ENCODE peak calls at places on chromosome 5, in five cellular contexts. One of them, this sample, is unnamed.

GRCh38 chr5:72688926-72689325 is 127.5 kb upstream of the TNPO1 start:
- DNase-seq in SJSA1: no peak
- DNase-seq in kidney: no peak
- DNase-seq in heart right ventricle: no peak
- DNase-seq in Peyer's patch: no peak
- DNase-seq in this sample: no peak

GRCh38 chr5:1420211-1421195 is 24.7 kb downstream of the SLC6A3 start:
- DNase-seq in Peyer's patch: no peak
- DNase-seq in kidney: peak; percentile 57
- DNase-seq in SJSA1: no peak
- DNase-seq in heart right ventricle: no peak
- DNase-seq in this sample: no peak

GRCh38 chr5:18264126-18264882 is 630.0 kb downstream of the TAF11L14 start:
- DNase-seq in Peyer's patch: no peak
- DNase-seq in SJSA1: no peak
- DNase-seq in kidney: no peak
- DNase-seq in heart right ventricle: no peak
- DNase-seq in this sample: no peak

GRCh38 chr5:136309376-136309775 is 56.0 kb downstream of the TRPC7 start:
- DNase-seq in heart right ventricle: no peak
- DNase-seq in Peyer's patch: no peak
- DNase-seq in kidney: no peak
- DNase-seq in SJSA1: no peak
- DNase-seq in this sample: no peak

GRCh38 chr5:60368100-60368499 is 331.9 kb downstream of the DEPDC1B start:
- DNase-seq in kidney: no peak
- DNase-seq in heart right ventricle: no peak
- DNase-seq in SJSA1: no peak
- DNase-seq in Peyer's patch: no peak
- DNase-seq in this sample: no peak

GRCh38 chr5:129909225-129909624 is 5.0 kb downstream of the CHSY3 start:
- DNase-seq in heart right ventricle: no peak
- DNase-seq in Peyer's patch: no peak
- DNase-seq in kidney: no peak
- DNase-seq in SJSA1: no peak
- DNase-seq in this sample: no peak

GRCh38 chr5:90932052-90932699 is 373.6 kb downstream of the ADGRV1 start:
- DNase-seq in Peyer's patch: no peak
- DNase-seq in SJSA1: no peak
- DNase-seq in kidney: no peak
- DNase-seq in heart right ventricle: peak; percentile 63
- DNase-seq in this sample: peak; percentile 1

GRCh38 chr5:17802256-17802655 is 168.0 kb downstream of the TAF11L14 start:
- DNase-seq in SJSA1: no peak
- DNase-seq in heart right ventricle: no peak
- DNase-seq in Peyer's patch: no peak
- DNase-seq in kidney: no peak
- DNase-seq in this sample: no peak

GRCh38 chr5:42953061-42953460 is 87.1 kb downstream of the ANXA2R start:
- DNase-seq in kidney: no peak
- DNase-seq in heart right ventricle: no peak
- DNase-seq in SJSA1: no peak
- DNase-seq in Peyer's patch: no peak
- DNase-seq in this sample: no peak

GRCh38 chr5:133383580-133383939 is 228.8 kb downstream of the FSTL4 start:
- DNase-seq in Peyer's patch: no peak
- DNase-seq in heart right ventricle: no peak
- DNase-seq in SJSA1: no peak
- DNase-seq in kidney: no peak
- DNase-seq in this sample: no peak

GRCh38 chr5:1295650-1296037 is 776 bp upstream of the TERT start:
- DNase-seq in kidney: peak; percentile 55
- DNase-seq in SJSA1: peak; percentile 48
- DNase-seq in Peyer's patch: no peak
- DNase-seq in heart right ventricle: no peak
- DNase-seq in this sample: no peak

GRCh38 chr5:115343855-115344254 is 47.4 kb upstream of the CCDC112 start:
- DNase-seq in heart right ventricle: no peak
- DNase-seq in SJSA1: no peak
- DNase-seq in kidney: no peak
- DNase-seq in Peyer's patch: no peak
- DNase-seq in this sample: no peak

GRCh38 chr5:1793301-1793740 is 6.3 kb downstream of the MRPL36 start:
- DNase-seq in kidney: no peak
- DNase-seq in Peyer's patch: no peak
- DNase-seq in heart right ventricle: no peak
- DNase-seq in SJSA1: no peak
- DNase-seq in this sample: no peak

GRCh38 chr5:159096555-159097460 is 2.9 kb downstream of the EBF1 start:
- DNase-seq in Peyer's patch: no peak
- DNase-seq in kidney: peak; percentile 68
- DNase-seq in SJSA1: no peak
- DNase-seq in heart right ventricle: no peak
- DNase-seq in this sample: no peak

GRCh38 chr5:90287031-90287430 is 122.5 kb downstream of the CETN3 start:
- DNase-seq in Peyer's patch: no peak
- DNase-seq in SJSA1: no peak
- DNase-seq in heart right ventricle: no peak
- DNase-seq in kidney: no peak
- DNase-seq in this sample: no peak

GRCh38 chr5:61618577-61618976 is 286.5 kb downstream of the ZSWIM6 start:
- DNase-seq in Peyer's patch: no peak
- DNase-seq in SJSA1: no peak
- DNase-seq in heart right ventricle: no peak
- DNase-seq in kidney: no peak
- DNase-seq in this sample: no peak

GRCh38 chr5:171957591-171958251 is 48.7 kb downstream of the FBXW11 start:
- DNase-seq in heart right ventricle: no peak
- DNase-seq in Peyer's patch: no peak
- DNase-seq in SJSA1: no peak
- DNase-seq in kidney: no peak
- DNase-seq in this sample: peak; percentile 11

GRCh38 chr5:162391848-162392247 is 324.3 kb downstream of the GABRG2 start:
- DNase-seq in SJSA1: no peak
- DNase-seq in heart right ventricle: no peak
- DNase-seq in kidney: no peak
- DNase-seq in Peyer's patch: no peak
- DNase-seq in this sample: no peak

GRCh38 chr5:159444441-159445082 is 114.3 kb upstream of the IL12B start:
- DNase-seq in heart right ventricle: no peak
- DNase-seq in kidney: no peak
- DNase-seq in SJSA1: no peak
- DNase-seq in Peyer's patch: no peak
- DNase-seq in this sample: no peak

GRCh38 chr5:89313804-89314588 is 431.0 kb upstream of the MEF2C start:
- DNase-seq in Peyer's patch: no peak
- DNase-seq in SJSA1: peak; percentile 45
- DNase-seq in heart right ventricle: no peak
- DNase-seq in kidney: no peak
- DNase-seq in this sample: no peak

GRCh38 chr5:151680944-151681427 is 5.7 kb downstream of the SPARC start:
- DNase-seq in SJSA1: no peak
- DNase-seq in kidney: no peak
- DNase-seq in heart right ventricle: no peak
- DNase-seq in Peyer's patch: no peak
- DNase-seq in this sample: no peak

GRCh38 chr5:32767948-32768427 is 56.9 kb downstream of the NPR3 start:
- DNase-seq in heart right ventricle: no peak
- DNase-seq in kidney: no peak
- DNase-seq in Peyer's patch: no peak
- DNase-seq in SJSA1: peak; percentile 70
- DNase-seq in this sample: no peak

GRCh38 chr5:107112207-107112606 is 558.5 kb downstream of the EFNA5 start:
- DNase-seq in heart right ventricle: no peak
- DNase-seq in kidney: no peak
- DNase-seq in SJSA1: no peak
- DNase-seq in Peyer's patch: no peak
- DNase-seq in this sample: no peak

GRCh38 chr5:141223112-141223783 is at the start of gene PCDHB14:
- DNase-seq in kidney: no peak
- DNase-seq in heart right ventricle: no peak
- DNase-seq in Peyer's patch: no peak
- DNase-seq in SJSA1: no peak
- DNase-seq in this sample: no peak

GRCh38 chr5:56638061-56638621 is 177.2 kb upstream of the MAP3K1 start:
- DNase-seq in SJSA1: no peak
- DNase-seq in Peyer's patch: no peak
- DNase-seq in heart right ventricle: no peak
- DNase-seq in kidney: peak; percentile 86
- DNase-seq in this sample: no peak

GRCh38 chr5:139474815-139475791 is 4.3 kb downstream of the SMIM33 start:
- DNase-seq in SJSA1: no peak
- DNase-seq in kidney: no peak
- DNase-seq in heart right ventricle: no peak
- DNase-seq in Peyer's patch: peak; percentile 29
- DNase-seq in this sample: no peak

GRCh38 chr5:139472410-139473030 is 1.7 kb downstream of the SMIM33 start:
- DNase-seq in SJSA1: no peak
- DNase-seq in kidney: no peak
- DNase-seq in Peyer's patch: no peak
- DNase-seq in heart right ventricle: no peak
- DNase-seq in this sample: no peak

GRCh38 chr5:139473105-139473504 is 2.3 kb downstream of the SMIM33 start:
- DNase-seq in heart right ventricle: no peak
- DNase-seq in Peyer's patch: no peak
- DNase-seq in kidney: no peak
- DNase-seq in SJSA1: no peak
- DNase-seq in this sample: no peak

GRCh38 chr5:139475865-139476651 is 5.3 kb downstream of the SMIM33 start:
- DNase-seq in heart right ventricle: no peak
- DNase-seq in SJSA1: no peak
- DNase-seq in kidney: no peak
- DNase-seq in Peyer's patch: no peak
- DNase-seq in this sample: no peak

GRCh38 chr5:139473565-139473964 is 2.8 kb downstream of the SMIM33 start:
- DNase-seq in kidney: no peak
- DNase-seq in heart right ventricle: no peak
- DNase-seq in SJSA1: no peak
- DNase-seq in Peyer's patch: no peak
- DNase-seq in this sample: no peak
- H3K27ac ChIP-seq in kidney: peak overlapping the region; percentile 7
- H3K27ac ChIP-seq in heart right ventricle: peak overlapping the region; percentile 76
- H3K27ac ChIP-seq in SJSA1: no peak overlapping the region
- H3K27ac ChIP-seq in Peyer's patch: peak overlapping the region; percentile 8
- H3K27ac ChIP-seq in this sample: no peak overlapping the region

GRCh38 chr5:154374264-154374663 is 71.5 kb upstream of the SAP30L start:
- DNase-seq in heart right ventricle: no peak
- DNase-seq in SJSA1: no peak
- DNase-seq in kidney: no peak
- DNase-seq in Peyer's patch: no peak
- DNase-seq in this sample: no peak
- H3K27ac ChIP-seq in heart right ventricle: no peak overlapping the region
- H3K27ac ChIP-seq in SJSA1: no peak overlapping the region
- H3K27ac ChIP-seq in kidney: no peak overlapping the region
- H3K27ac ChIP-seq in Peyer's patch: no peak overlapping the region
- H3K27ac ChIP-seq in this sample: no peak overlapping the region

DNA sequence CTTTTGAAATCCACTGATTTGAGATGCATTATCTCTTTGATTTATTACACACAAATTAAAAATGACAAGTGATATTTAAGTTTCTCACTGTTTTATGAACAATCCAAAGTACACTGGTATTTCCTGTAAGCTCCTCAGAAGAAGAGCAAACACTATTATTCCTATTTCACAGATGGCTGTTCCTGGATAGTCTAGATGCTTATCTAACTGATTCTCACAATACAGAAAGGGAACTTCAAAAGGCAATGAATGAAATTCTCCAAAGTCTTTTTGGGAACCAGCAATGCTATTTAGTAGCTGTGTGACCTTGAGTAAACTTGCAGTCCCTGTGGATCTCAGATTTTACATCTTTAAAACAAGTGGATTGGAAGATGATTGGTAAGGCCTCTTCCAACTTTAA is 404.7 kb upstream of the DAB2 start:
- DNase-seq in Peyer's patch: no peak
- DNase-seq in kidney: no peak
- DNase-seq in SJSA1: no peak
- DNase-seq in heart right ventricle: no peak
- DNase-seq in this sample: no peak
- H3K27ac ChIP-seq in Peyer's patch: no peak overlapping the region
- H3K27ac ChIP-seq in kidney: no peak overlapping the region
- H3K27ac ChIP-seq in SJSA1: no peak overlapping the region
- H3K27ac ChIP-seq in heart right ventricle: no peak overlapping the region
- H3K27ac ChIP-seq in this sample: no peak overlapping the region

GRCh38 chr5:180330810-180331646 is 22.1 kb downstream of the GFPT2 start:
- DNase-seq in Peyer's patch: no peak
- DNase-seq in SJSA1: peak; percentile 95
- DNase-seq in heart right ventricle: peak; percentile 43
- DNase-seq in kidney: peak; percentile 62
- DNase-seq in this sample: no peak

GRCh38 chr5:180329138-180329435 is 24.0 kb downstream of the GFPT2 start:
- DNase-seq in SJSA1: no peak
- DNase-seq in kidney: peak; percentile 25
- DNase-seq in heart right ventricle: no peak
- DNase-seq in Peyer's patch: no peak
- DNase-seq in this sample: no peak

GRCh38 chr5:180330270-180330648 is 22.9 kb downstream of the GFPT2 start:
- DNase-seq in Peyer's patch: no peak
- DNase-seq in SJSA1: no peak
- DNase-seq in heart right ventricle: no peak
- DNase-seq in kidney: no peak
- DNase-seq in this sample: no peak

GRCh38 chr5:180328296-180329137 is 24.6 kb downstream of the GFPT2 start:
- DNase-seq in SJSA1: peak; percentile 89
- DNase-seq in kidney: peak; percentile 86
- DNase-seq in heart right ventricle: peak; percentile 70
- DNase-seq in Peyer's patch: peak; percentile 81
- DNase-seq in this sample: peak; percentile 61

DNA sequence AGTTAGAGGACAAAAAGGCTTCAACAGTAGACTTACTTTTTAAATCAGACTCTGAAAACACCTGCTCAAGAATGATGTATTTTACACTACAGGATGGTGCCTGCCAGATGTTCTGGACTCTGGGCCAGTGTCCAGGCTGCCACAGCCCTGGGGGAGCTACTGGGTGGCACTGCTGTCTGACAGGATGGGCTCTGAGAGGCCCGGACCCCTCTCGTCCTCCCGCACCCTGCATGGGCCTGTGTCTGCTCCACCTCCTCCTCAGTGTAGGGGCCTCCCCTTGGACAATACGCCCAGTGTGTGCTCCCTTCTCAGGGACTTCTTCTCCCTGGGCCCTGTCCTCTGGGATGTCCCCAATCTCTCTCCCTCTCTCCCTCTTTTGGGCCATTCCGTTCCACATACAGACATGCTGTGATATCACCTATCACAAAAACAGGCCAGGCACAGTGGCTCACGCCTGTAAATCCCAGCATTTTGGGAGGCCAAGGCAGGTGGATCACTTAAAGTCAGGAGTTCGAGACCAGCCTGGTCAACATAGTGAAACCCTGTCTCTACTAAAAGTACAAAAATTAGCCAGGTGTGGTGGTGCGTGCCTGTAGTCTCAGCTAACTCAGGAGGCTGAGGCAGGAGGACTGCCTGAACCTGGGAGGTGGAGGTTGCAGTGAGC is 23.4 kb downstream of the GFPT2 start:
- DNase-seq in SJSA1: no peak
- DNase-seq in kidney: peak; percentile 18
- DNase-seq in Peyer's patch: no peak
- DNase-seq in heart right ventricle: no peak
- DNase-seq in this sample: no peak
- H3K27ac ChIP-seq in SJSA1: peak overlapping the region; percentile 88
- H3K27ac ChIP-seq in kidney: no peak overlapping the region
- H3K27ac ChIP-seq in Peyer's patch: no peak overlapping the region
- H3K27ac ChIP-seq in heart right ventricle: peak overlapping the region; percentile 21
- H3K27ac ChIP-seq in this sample: no peak overlapping the region

This sample was measured in caudate nucleus.